ENCODE peak calls at places on chromosomes 2 and 18, in six cellular contexts. One of them, this sample, is unnamed. For H3K4me1, the result is how much of the 10 kb centered on the place peaks cover.

GRCh38 chr2:44718431-44718830 is 223.1 kb upstream of the SIX3 start:
- DNase-seq in A549: no peak
- DNase-seq in psoas muscle: no peak
- DNase-seq in adrenal gland: no peak
- DNase-seq in right lobe of liver: no peak
- DNase-seq in upper lobe of right lung: no peak
- DNase-seq in this sample: no peak

GRCh38 chr2:120866071-120866470 is 130.4 kb downstream of the GLI2 start:
- DNase-seq in psoas muscle: peak
- DNase-seq in upper lobe of right lung: peak
- DNase-seq in right lobe of liver: peak
- DNase-seq in adrenal gland: no peak
- DNase-seq in A549: no peak
- DNase-seq in this sample: no peak

GRCh38 chr18:44179693-44180092 is 501.0 kb upstream of the SETBP1 start:
- DNase-seq in A549: no peak
- DNase-seq in adrenal gland: no peak
- DNase-seq in upper lobe of right lung: no peak
- DNase-seq in psoas muscle: no peak
- DNase-seq in right lobe of liver: no peak
- DNase-seq in this sample: no peak

GRCh38 chr2:42132966-42133641 is 36.0 kb upstream of the EML4 start:
- DNase-seq in upper lobe of right lung: peak
- DNase-seq in adrenal gland: peak
- DNase-seq in A549: peak
- DNase-seq in psoas muscle: peak
- DNase-seq in right lobe of liver: peak
- DNase-seq in this sample: peak

GRCh38 chr2:176085861-176086771 is 2.4 kb upstream of the EVX2 start:
- DNase-seq in A549: peak
- DNase-seq in right lobe of liver: no peak
- DNase-seq in adrenal gland: peak
- DNase-seq in psoas muscle: no peak
- DNase-seq in upper lobe of right lung: peak
- DNase-seq in this sample: peak

GRCh38 chr2:202091476-202091875 is 18.4 kb downstream of the KIAA2012 start:
- DNase-seq in adrenal gland: peak
- DNase-seq in psoas muscle: no peak
- DNase-seq in right lobe of liver: no peak
- DNase-seq in A549: no peak
- DNase-seq in upper lobe of right lung: no peak
- DNase-seq in this sample: no peak

GRCh38 chr2:102064679-102065674 is 73.2 kb downstream of the IL1R2 start:
- DNase-seq in adrenal gland: peak
- DNase-seq in right lobe of liver: no peak
- DNase-seq in psoas muscle: no peak
- DNase-seq in A549: peak
- DNase-seq in upper lobe of right lung: no peak
- DNase-seq in this sample: no peak

GRCh38 chr18:58496937-58497336 is 132.0 kb downstream of the ALPK2 start:
- DNase-seq in upper lobe of right lung: peak
- DNase-seq in right lobe of liver: no peak
- DNase-seq in A549: peak
- DNase-seq in adrenal gland: no peak
- DNase-seq in psoas muscle: no peak
- DNase-seq in this sample: no peak

GRCh38 chr2:227188292-227188691 is 23.9 kb downstream of the COL4A3 start:
- DNase-seq in right lobe of liver: no peak
- DNase-seq in adrenal gland: peak
- DNase-seq in upper lobe of right lung: no peak
- DNase-seq in A549: peak
- DNase-seq in psoas muscle: no peak
- DNase-seq in this sample: no peak

GRCh38 chr2:164589522-164589921 is 31.8 kb downstream of the GRB14 start:
- DNase-seq in psoas muscle: no peak
- DNase-seq in upper lobe of right lung: no peak
- DNase-seq in A549: no peak
- DNase-seq in adrenal gland: no peak
- DNase-seq in right lobe of liver: no peak
- DNase-seq in this sample: no peak

GRCh38 chr2:200735061-200735460 is 76.6 kb upstream of the BZW1 start:
- DNase-seq in adrenal gland: no peak
- DNase-seq in psoas muscle: no peak
- DNase-seq in A549: no peak
- DNase-seq in right lobe of liver: no peak
- DNase-seq in upper lobe of right lung: no peak
- DNase-seq in this sample: no peak

GRCh38 chr18:37537868-37538525 is 27.6 kb downstream of the CELF4 start:
- DNase-seq in right lobe of liver: peak
- DNase-seq in upper lobe of right lung: peak
- DNase-seq in adrenal gland: peak
- DNase-seq in A549: peak
- DNase-seq in psoas muscle: peak
- DNase-seq in this sample: peak

GRCh38 chr2:98560256-98560771 is 48.0 kb downstream of the COA5 start:
- DNase-seq in psoas muscle: no peak
- DNase-seq in A549: peak
- DNase-seq in adrenal gland: peak
- DNase-seq in right lobe of liver: no peak
- DNase-seq in upper lobe of right lung: no peak
- DNase-seq in this sample: no peak

GRCh38 chr18:32801236-32801635 is 28.4 kb upstream of the KLHL14 start:
- DNase-seq in upper lobe of right lung: no peak
- DNase-seq in A549: no peak
- DNase-seq in psoas muscle: no peak
- DNase-seq in right lobe of liver: no peak
- DNase-seq in adrenal gland: no peak
- DNase-seq in this sample: no peak

GRCh38 chr2:234603619-234604018 is 106.7 kb upstream of the ARL4C start:
- DNase-seq in right lobe of liver: no peak
- DNase-seq in psoas muscle: no peak
- DNase-seq in upper lobe of right lung: no peak
- DNase-seq in adrenal gland: no peak
- DNase-seq in A549: no peak
- DNase-seq in this sample: no peak
- TF ChIP-seq CTCF in right lobe of liver: no peak
- TF ChIP-seq CTCF in psoas muscle: no peak
- TF ChIP-seq CTCF in upper lobe of right lung: no peak
- TF ChIP-seq CTCF in adrenal gland: no peak
- TF ChIP-seq CTCF in A549: no peak
- TF ChIP-seq CTCF in this sample: no peak

DNA sequence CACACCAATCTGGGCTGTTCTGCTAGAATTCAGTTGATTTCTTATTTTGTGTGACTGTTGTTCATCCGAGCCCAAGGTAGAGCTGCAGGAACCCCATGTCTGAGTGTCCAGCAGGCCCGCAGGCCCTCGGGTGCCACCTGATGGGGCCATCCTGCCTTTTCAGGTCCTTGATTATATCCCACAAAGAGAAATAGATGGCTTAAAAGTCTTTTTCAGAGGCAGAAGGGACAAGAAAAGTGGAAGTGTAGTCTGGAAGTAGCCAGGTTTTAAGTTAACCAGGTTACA is 52.2 kb downstream of the AGAP1 start:
- DNase-seq in upper lobe of right lung: no peak
- DNase-seq in right lobe of liver: no peak
- DNase-seq in A549: no peak
- DNase-seq in adrenal gland: no peak
- DNase-seq in psoas muscle: no peak
- DNase-seq in this sample: no peak
- H3K4me1 ChIP-seq in upper lobe of right lung: under half
- H3K4me1 ChIP-seq in right lobe of liver: under half
- H3K4me1 ChIP-seq in A549: under half
- H3K4me1 ChIP-seq in adrenal gland: under half
- H3K4me1 ChIP-seq in psoas muscle: under half
- H3K4me1 ChIP-seq in this sample: under half

GRCh38 chr2:107278672-107279071 is 392.7 kb upstream of the ST6GAL2 start:
- DNase-seq in adrenal gland: no peak
- DNase-seq in upper lobe of right lung: no peak
- DNase-seq in right lobe of liver: no peak
- DNase-seq in A549: no peak
- DNase-seq in psoas muscle: no peak
- DNase-seq in this sample: no peak

GRCh38 chr2:107281637-107282036 is 395.7 kb upstream of the ST6GAL2 start:
- DNase-seq in right lobe of liver: no peak
- DNase-seq in adrenal gland: no peak
- DNase-seq in psoas muscle: no peak
- DNase-seq in A549: no peak
- DNase-seq in upper lobe of right lung: no peak
- DNase-seq in this sample: no peak

GRCh38 chr2:107276034-107276433 is 390.1 kb upstream of the ST6GAL2 start:
- DNase-seq in adrenal gland: no peak
- DNase-seq in right lobe of liver: no peak
- DNase-seq in A549: no peak
- DNase-seq in upper lobe of right lung: no peak
- DNase-seq in psoas muscle: no peak
- DNase-seq in this sample: no peak
- TF ChIP-seq CTCF in adrenal gland: no peak
- TF ChIP-seq CTCF in right lobe of liver: no peak
- TF ChIP-seq CTCF in A549: no peak
- TF ChIP-seq CTCF in upper lobe of right lung: no peak
- TF ChIP-seq CTCF in psoas muscle: no peak
- TF ChIP-seq CTCF in this sample: no peak

DNA sequence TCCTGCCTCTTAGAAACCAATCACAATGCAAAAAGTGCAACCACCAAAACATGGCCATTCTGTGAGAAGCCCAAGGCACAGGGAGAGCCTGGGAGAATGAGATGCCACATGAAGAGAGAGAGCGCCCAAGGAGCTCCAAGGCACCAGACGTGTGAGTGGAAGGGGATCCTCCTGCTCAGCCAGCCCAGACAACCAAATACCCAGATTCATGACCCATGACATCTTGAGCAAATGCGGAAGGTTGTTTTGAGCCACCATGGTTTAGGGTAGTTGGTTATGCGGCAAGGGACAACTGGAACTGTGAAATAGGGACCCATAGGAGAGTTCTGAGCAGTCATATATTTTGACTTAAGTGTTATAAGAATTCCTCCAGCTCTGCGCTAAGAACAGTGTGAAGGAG is 7.0 kb downstream of the AFF3 start:
- DNase-seq in A549: no peak
- DNase-seq in adrenal gland: no peak
- DNase-seq in psoas muscle: no peak
- DNase-seq in right lobe of liver: no peak
- DNase-seq in upper lobe of right lung: no peak
- DNase-seq in this sample: no peak
- H3K4me1 ChIP-seq in A549: under half
- H3K4me1 ChIP-seq in adrenal gland: under half
- H3K4me1 ChIP-seq in psoas muscle: under half
- H3K4me1 ChIP-seq in right lobe of liver: under half
- H3K4me1 ChIP-seq in upper lobe of right lung: under half
- H3K4me1 ChIP-seq in this sample: under half

DNA sequence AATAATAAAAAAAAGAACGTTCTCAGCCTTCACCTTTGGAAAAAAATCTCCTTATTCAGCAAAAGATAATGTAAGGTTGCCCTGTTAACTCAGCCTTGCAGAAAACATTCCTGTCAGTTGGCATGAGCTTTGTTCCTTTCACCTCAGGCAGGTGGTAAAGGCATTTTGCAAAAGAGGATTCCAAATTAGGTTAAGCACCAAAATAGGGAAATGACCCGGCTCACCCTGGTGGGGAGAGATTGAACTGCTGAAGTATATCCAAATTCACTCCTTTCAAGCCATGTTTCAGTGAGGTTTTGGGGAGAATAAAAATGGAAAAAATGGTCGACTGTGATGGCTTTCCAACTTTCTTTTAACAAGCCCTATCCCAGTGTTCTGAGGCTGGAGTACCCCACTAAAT is 1988.8 kb upstream of the PIK3C3 start:
- DNase-seq in right lobe of liver: no peak
- DNase-seq in A549: no peak
- DNase-seq in adrenal gland: no peak
- DNase-seq in upper lobe of right lung: no peak
- DNase-seq in psoas muscle: no peak
- DNase-seq in this sample: no peak
- TF ChIP-seq CTCF in right lobe of liver: no peak
- TF ChIP-seq CTCF in A549: no peak
- TF ChIP-seq CTCF in adrenal gland: no peak
- TF ChIP-seq CTCF in upper lobe of right lung: peak
- TF ChIP-seq CTCF in psoas muscle: no peak
- TF ChIP-seq CTCF in this sample: no peak

GRCh38 chr2:36366491-36367120 is 11.0 kb downstream of the CRIM1 start:
- DNase-seq in psoas muscle: no peak
- DNase-seq in upper lobe of right lung: no peak
- DNase-seq in adrenal gland: no peak
- DNase-seq in A549: no peak
- DNase-seq in right lobe of liver: no peak
- DNase-seq in this sample: no peak
- H3K4me1 ChIP-seq in psoas muscle: half or more
- H3K4me1 ChIP-seq in upper lobe of right lung: half or more
- H3K4me1 ChIP-seq in adrenal gland: under half
- H3K4me1 ChIP-seq in A549: half or more
- H3K4me1 ChIP-seq in right lobe of liver: under half
- H3K4me1 ChIP-seq in this sample: half or more

GRCh38 chr2:187451510-187451909 is 3.5 kb upstream of the CALCRL start:
- DNase-seq in A549: no peak
- DNase-seq in adrenal gland: no peak
- DNase-seq in right lobe of liver: no peak
- DNase-seq in psoas muscle: no peak
- DNase-seq in upper lobe of right lung: no peak
- DNase-seq in this sample: no peak

GRCh38 chr2:187453078-187453641 is 5.1 kb upstream of the CALCRL start:
- DNase-seq in psoas muscle: no peak
- DNase-seq in A549: peak
- DNase-seq in upper lobe of right lung: no peak
- DNase-seq in right lobe of liver: no peak
- DNase-seq in adrenal gland: no peak
- DNase-seq in this sample: no peak
- TF ChIP-seq CTCF in psoas muscle: peak
- TF ChIP-seq CTCF in A549: peak
- TF ChIP-seq CTCF in upper lobe of right lung: peak
- TF ChIP-seq CTCF in right lobe of liver: peak
- TF ChIP-seq CTCF in adrenal gland: no peak
- TF ChIP-seq CTCF in this sample: peak